ENCODE peak calls at places on chromosome 20, in five cellular contexts. One of them, this sample, is unnamed. For H3K27me3, the result is how much of the 10 kb centered on the place peaks cover.

GRCh38 chr20:43925786-43926185 is 11.1 kb downstream of the TOX2 start:
- DNase-seq in bronchial epithelial cell: no peak
- DNase-seq in mesendoderm: no peak
- DNase-seq in psoas muscle: no peak
- DNase-seq in dorsolateral prefrontal cortex: no peak
- DNase-seq in this sample: no peak

GRCh38 chr20:49501917-49502316 is 19.4 kb upstream of the KCNB1 start:
- DNase-seq in mesendoderm: peak
- DNase-seq in psoas muscle: no peak
- DNase-seq in dorsolateral prefrontal cortex: no peak
- DNase-seq in bronchial epithelial cell: peak
- DNase-seq in this sample: no peak

GRCh38 chr20:52847029-52847660 is 125.0 kb upstream of the TSHZ2 start:
- DNase-seq in bronchial epithelial cell: peak
- DNase-seq in dorsolateral prefrontal cortex: no peak
- DNase-seq in mesendoderm: peak
- DNase-seq in psoas muscle: no peak
- DNase-seq in this sample: no peak

GRCh38 chr20:2358006-2358405 is 22.7 kb upstream of the TGM6 start:
- DNase-seq in mesendoderm: no peak
- DNase-seq in psoas muscle: no peak
- DNase-seq in dorsolateral prefrontal cortex: no peak
- DNase-seq in bronchial epithelial cell: peak
- DNase-seq in this sample: no peak

GRCh38 chr20:17562804-17563305 is 7.0 kb upstream of the DSTN start:
- DNase-seq in mesendoderm: peak
- DNase-seq in psoas muscle: no peak
- DNase-seq in bronchial epithelial cell: peak
- DNase-seq in dorsolateral prefrontal cortex: no peak
- DNase-seq in this sample: peak

GRCh38 chr20:48283470-48284110 is 498.3 kb upstream of the SULF2 start:
- DNase-seq in bronchial epithelial cell: peak
- DNase-seq in dorsolateral prefrontal cortex: peak
- DNase-seq in psoas muscle: peak
- DNase-seq in mesendoderm: no peak
- DNase-seq in this sample: peak

GRCh38 chr20:35276408-35276807 is 1.5 kb downstream of the MMP24OS start:
- DNase-seq in dorsolateral prefrontal cortex: no peak
- DNase-seq in mesendoderm: no peak
- DNase-seq in bronchial epithelial cell: no peak
- DNase-seq in psoas muscle: no peak
- DNase-seq in this sample: no peak

GRCh38 chr20:38113401-38114325 is 51.4 kb downstream of the TGM2 start:
- DNase-seq in mesendoderm: peak
- DNase-seq in bronchial epithelial cell: no peak
- DNase-seq in psoas muscle: no peak
- DNase-seq in dorsolateral prefrontal cortex: no peak
- DNase-seq in this sample: no peak

GRCh38 chr20:53089866-53090265 is 117.7 kb downstream of the TSHZ2 start:
- DNase-seq in psoas muscle: peak
- DNase-seq in dorsolateral prefrontal cortex: no peak
- DNase-seq in mesendoderm: no peak
- DNase-seq in bronchial epithelial cell: no peak
- DNase-seq in this sample: no peak

GRCh38 chr20:57137676-57138075 is 128.8 kb downstream of the BMP7 start:
- DNase-seq in psoas muscle: no peak
- DNase-seq in dorsolateral prefrontal cortex: no peak
- DNase-seq in mesendoderm: no peak
- DNase-seq in bronchial epithelial cell: no peak
- DNase-seq in this sample: no peak

GRCh38 chr20:22425344-22426295 is 158.8 kb downstream of the FOXA2 start:
- DNase-seq in mesendoderm: peak
- DNase-seq in dorsolateral prefrontal cortex: no peak
- DNase-seq in bronchial epithelial cell: no peak
- DNase-seq in psoas muscle: no peak
- DNase-seq in this sample: peak

GRCh38 chr20:48433178-48433577 is 394.6 kb downstream of the PREX1 start:
- DNase-seq in mesendoderm: no peak
- DNase-seq in dorsolateral prefrontal cortex: no peak
- DNase-seq in bronchial epithelial cell: no peak
- DNase-seq in psoas muscle: no peak
- DNase-seq in this sample: no peak

GRCh38 chr20:64161595-64162238 is 2.5 kb upstream of the MYT1 start:
- DNase-seq in mesendoderm: peak
- DNase-seq in dorsolateral prefrontal cortex: no peak
- DNase-seq in psoas muscle: peak
- DNase-seq in bronchial epithelial cell: peak
- DNase-seq in this sample: no peak

GRCh38 chr20:3188823-3189413 is 15.6 kb downstream of the DDRGK1 start:
- DNase-seq in dorsolateral prefrontal cortex: no peak
- DNase-seq in bronchial epithelial cell: no peak
- DNase-seq in mesendoderm: no peak
- DNase-seq in psoas muscle: no peak
- DNase-seq in this sample: no peak

GRCh38 chr20:23943304-23943703 is 45.3 kb downstream of the GGTLC1 start:
- DNase-seq in mesendoderm: no peak
- DNase-seq in bronchial epithelial cell: no peak
- DNase-seq in dorsolateral prefrontal cortex: no peak
- DNase-seq in psoas muscle: no peak
- DNase-seq in this sample: no peak

GRCh38 chr20:13061381-13061780 is 52.6 kb downstream of the SPTLC3 start:
- DNase-seq in mesendoderm: no peak
- DNase-seq in dorsolateral prefrontal cortex: no peak
- DNase-seq in bronchial epithelial cell: peak
- DNase-seq in psoas muscle: no peak
- DNase-seq in this sample: peak

GRCh38 chr20:4811661-4812181 is 90.0 kb downstream of the PRND start:
- DNase-seq in psoas muscle: peak
- DNase-seq in dorsolateral prefrontal cortex: peak
- DNase-seq in bronchial epithelial cell: no peak
- DNase-seq in mesendoderm: no peak
- DNase-seq in this sample: no peak

GRCh38 chr20:775679-776135 is 7.4 kb upstream of the SLC52A3 start:
- DNase-seq in dorsolateral prefrontal cortex: no peak
- DNase-seq in mesendoderm: peak
- DNase-seq in bronchial epithelial cell: peak
- DNase-seq in psoas muscle: no peak
- DNase-seq in this sample: no peak

GRCh38 chr20:1001981-1002681 is at the start of gene RSPO4:
- DNase-seq in mesendoderm: peak
- DNase-seq in dorsolateral prefrontal cortex: no peak
- DNase-seq in bronchial epithelial cell: no peak
- DNase-seq in psoas muscle: no peak
- DNase-seq in this sample: no peak

GRCh38 chr20:7392551-7392950 is 547.7 kb downstream of the HAO1 start:
- DNase-seq in bronchial epithelial cell: peak
- DNase-seq in psoas muscle: no peak
- DNase-seq in dorsolateral prefrontal cortex: no peak
- DNase-seq in mesendoderm: no peak
- DNase-seq in this sample: no peak

GRCh38 chr20:4828830-4829493 is 107.3 kb downstream of the PRND start:
- DNase-seq in mesendoderm: no peak
- DNase-seq in psoas muscle: no peak
- DNase-seq in bronchial epithelial cell: no peak
- DNase-seq in dorsolateral prefrontal cortex: no peak
- DNase-seq in this sample: no peak

GRCh38 chr20:58033026-58033536 is 195.4 kb downstream of the ANKRD60 start:
- DNase-seq in bronchial epithelial cell: no peak
- DNase-seq in dorsolateral prefrontal cortex: no peak
- DNase-seq in mesendoderm: no peak
- DNase-seq in psoas muscle: no peak
- DNase-seq in this sample: no peak

GRCh38 chr20:25227317-25227831 is 20.5 kb upstream of the PYGB start:
- DNase-seq in bronchial epithelial cell: peak
- DNase-seq in psoas muscle: no peak
- DNase-seq in mesendoderm: no peak
- DNase-seq in dorsolateral prefrontal cortex: no peak
- DNase-seq in this sample: no peak

DNA sequence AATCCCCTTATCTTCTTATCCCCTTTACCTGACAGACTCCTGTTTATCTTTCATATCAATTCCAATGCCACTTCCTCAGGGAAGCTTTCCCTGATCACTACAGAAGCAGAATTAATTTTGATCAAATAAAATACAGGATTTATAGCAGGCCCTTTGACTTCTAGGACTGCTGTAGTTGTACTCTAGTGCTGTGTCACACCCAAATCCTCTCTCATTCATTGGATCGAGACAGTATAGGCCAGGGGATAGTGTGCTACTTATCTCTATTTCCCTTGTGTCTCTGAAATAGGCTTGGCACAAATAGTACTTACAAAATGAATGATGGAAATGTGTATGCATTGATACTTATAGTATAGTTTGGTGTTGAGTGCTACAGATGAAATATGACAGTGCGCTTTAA is 19.8 kb downstream of the RALY start:
- DNase-seq in psoas muscle: no peak
- DNase-seq in dorsolateral prefrontal cortex: no peak
- DNase-seq in bronchial epithelial cell: no peak
- DNase-seq in mesendoderm: peak
- DNase-seq in this sample: no peak
- H3K27me3 ChIP-seq in psoas muscle: under half
- H3K27me3 ChIP-seq in dorsolateral prefrontal cortex: under half
- H3K27me3 ChIP-seq in bronchial epithelial cell: under half
- H3K27me3 ChIP-seq in mesendoderm: under half
- H3K27me3 ChIP-seq in this sample: under half

GRCh38 chr20:63042448-63043071 is 35.8 kb upstream of the BHLHE23 start:
- DNase-seq in dorsolateral prefrontal cortex: no peak
- DNase-seq in psoas muscle: no peak
- DNase-seq in mesendoderm: no peak
- DNase-seq in bronchial epithelial cell: no peak
- DNase-seq in this sample: no peak
- H3K27me3 ChIP-seq in dorsolateral prefrontal cortex: half or more
- H3K27me3 ChIP-seq in psoas muscle: half or more
- H3K27me3 ChIP-seq in mesendoderm: under half
- H3K27me3 ChIP-seq in bronchial epithelial cell: under half
- H3K27me3 ChIP-seq in this sample: under half

DNA sequence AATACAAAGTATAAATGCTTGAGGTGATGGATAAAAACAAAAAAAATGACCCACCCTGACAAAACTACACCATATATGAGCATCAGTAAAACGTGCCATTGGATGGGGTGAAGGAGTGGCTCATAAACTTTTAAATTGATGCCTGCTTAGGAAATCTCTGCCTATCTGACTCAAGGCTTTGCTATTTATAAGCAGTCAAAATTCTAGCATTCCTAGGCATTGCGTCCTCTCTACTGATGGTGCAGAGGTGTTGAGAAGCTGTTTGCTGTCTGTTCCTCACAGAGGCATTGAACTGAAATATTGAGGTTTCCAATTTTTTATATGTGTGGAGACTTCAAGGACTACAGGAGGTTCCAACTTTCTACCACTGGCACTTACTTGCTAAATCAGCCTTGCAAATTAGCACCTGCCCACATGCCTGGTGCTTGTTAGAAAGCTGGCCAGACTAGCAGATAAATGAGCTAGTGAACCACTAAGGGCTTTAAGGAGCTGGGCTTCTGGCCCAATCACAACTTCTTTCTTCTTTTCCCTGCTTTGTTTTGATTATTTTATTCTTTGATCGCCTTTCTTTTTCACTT is 190.3 kb downstream of the SCP2D1 start:
- DNase-seq in psoas muscle: no peak
- DNase-seq in bronchial epithelial cell: no peak
- DNase-seq in mesendoderm: peak
- DNase-seq in dorsolateral prefrontal cortex: peak
- DNase-seq in this sample: no peak
- H3K27me3 ChIP-seq in psoas muscle: under half
- H3K27me3 ChIP-seq in bronchial epithelial cell: under half
- H3K27me3 ChIP-seq in mesendoderm: under half
- H3K27me3 ChIP-seq in dorsolateral prefrontal cortex: under half
- H3K27me3 ChIP-seq in this sample: under half

DNA sequence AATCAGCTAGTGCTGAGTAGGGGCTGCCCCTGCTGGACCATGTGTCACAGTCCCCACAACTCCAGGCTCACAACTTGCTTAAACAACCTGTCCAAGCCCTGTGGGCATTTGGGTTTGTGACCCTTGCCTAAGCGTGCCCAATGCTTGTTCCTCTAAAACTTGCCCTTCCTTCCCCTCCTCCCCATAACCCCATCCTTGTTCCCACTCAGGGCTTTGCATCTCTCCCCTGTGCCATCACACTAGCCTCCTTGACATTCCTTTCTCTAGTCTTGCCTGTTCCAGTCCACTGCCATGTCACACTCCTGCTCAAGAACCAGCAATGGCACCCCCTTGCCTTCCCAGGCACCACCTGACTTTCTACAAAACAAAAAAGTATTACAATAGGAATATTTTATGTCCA is 2.3 kb upstream of the DLGAP4 start:
- DNase-seq in mesendoderm: no peak
- DNase-seq in psoas muscle: no peak
- DNase-seq in dorsolateral prefrontal cortex: no peak
- DNase-seq in bronchial epithelial cell: no peak
- DNase-seq in this sample: no peak
- H3K27me3 ChIP-seq in mesendoderm: under half
- H3K27me3 ChIP-seq in psoas muscle: half or more
- H3K27me3 ChIP-seq in dorsolateral prefrontal cortex: under half
- H3K27me3 ChIP-seq in bronchial epithelial cell: under half
- H3K27me3 ChIP-seq in this sample: half or more

This sample was measured in kidney epithelial cell.